ENCODE peak calls at places on chromosomes 7 and 10, in five cellular contexts. U is GOT3, T is IMR-90, B is progenitor cell of endocrine pancreas, L is MCF 10A. X is an unnamed sample.
A peak's percentile ranks its signal among the peaks of the same experiment; 100 is the strongest.

GRCh38 chr10:19119191-19119590 is 70.6 kb downstream of the MALRD1 start:
- DNase-seq in U (no peak), T (no peak), B (no peak), L (no peak), X (no peak)

GRCh38 chr10:34748767-34749166 is 66.3 kb downstream of the PARD3 start:
- DNase-seq in U (no peak), T (no peak), B (no peak), L (no peak), X (no peak)

GRCh38 chr7:148045521-148045920 is 545.0 kb upstream of the C7orf33 start:
- DNase-seq in U (no peak), T (no peak), B (no peak), L (peak; percentile 20), X (no peak)

GRCh38 chr7:131040467-131040932 is 287.2 kb upstream of the MKLN1 start:
- DNase-seq in U (no peak), T (peak; percentile 77), B (peak; percentile 20), L (peak; percentile 77), X (peak; percentile 30)

GRCh38 chr7:68715907-68716306 is 882.4 kb upstream of the AUTS2 start:
- DNase-seq in U (no peak), T (no peak), B (no peak), L (no peak), X (no peak)

GRCh38 chr7:105339404-105340316 is 49.1 kb downstream of the SRPK2 start:
- DNase-seq in U (no peak), T (no peak), B (no peak), L (no peak), X (no peak)

GRCh38 chr10:17250736-17251135 is 22.7 kb downstream of the VIM start:
- DNase-seq in U (no peak), T (no peak), B (no peak), L (no peak), X (no peak)

GRCh38 chr10:76981251-76981650 is 656.4 kb downstream of the KCNMA1 start:
- DNase-seq in U (no peak), T (no peak), B (no peak), L (no peak), X (no peak)

GRCh38 chr7:30740417-30741181 is 11.3 kb upstream of the INMT start:
- DNase-seq in U (peak; percentile 52), T (peak; percentile 55), B (peak; percentile 77), L (peak; percentile 67), X (peak; percentile 39)

GRCh38 chr10:3955954-3956617 is 171.1 kb upstream of the KLF6 start:
- DNase-seq in U (no peak), T (no peak), B (no peak), L (no peak), X (no peak)

GRCh38 chr10:86282664-86283465 is 83.7 kb downstream of the GRID1 start:
- DNase-seq in U (no peak), T (no peak), B (no peak), L (no peak), X (no peak)

GRCh38 chr10:12042409-12042796 is 206 bp downstream of the UPF2 start:
- DNase-seq in U (no peak), T (peak; percentile 3), B (peak; percentile 31), L (peak; percentile 18), X (no peak)

GRCh38 chr10:77637474-77637985 is at the start of gene KCNMA1:
- DNase-seq in U (no peak), T (no peak), B (peak; percentile 19), L (no peak), X (peak; percentile 28)

GRCh38 chr10:595473-595872 is 94.0 kb downstream of the DIP2C start:
- DNase-seq in U (no peak), T (no peak), B (no peak), L (no peak), X (no peak)

GRCh38 chr10:62214364-62214874 is 54.2 kb downstream of the RTKN2 start:
- DNase-seq in U (no peak), T (no peak), B (no peak), L (no peak), X (no peak)

GRCh38 chr10:99860466-99860865 is 78.0 kb downstream of the ABCC2 start:
- DNase-seq in U (no peak), T (no peak), B (no peak), L (no peak), X (no peak)

GRCh38 chr10:130990536-130990935 is 321.0 kb downstream of the TCERG1L start:
- DNase-seq in U (no peak), T (no peak), B (no peak), L (no peak), X (no peak)

GRCh38 chr7:106038916-106039315 is 73.2 kb downstream of the SYPL1 start:
- DNase-seq in U (no peak), T (no peak), B (no peak), L (no peak), X (no peak)

GRCh38 chr7:90629306-90629918 is 33.3 kb downstream of the CDK14 start:
- DNase-seq in U (no peak), T (peak; percentile 63), B (no peak), L (peak; percentile 77), X (peak; percentile 7)

GRCh38 chr7:657565-658119 is 68.9 kb upstream of the DNAAF5 start:
- DNase-seq in U (no peak), T (peak; percentile 7), B (no peak), L (no peak), X (no peak)

GRCh38 chr7:78232806-78233205 is 434.2 kb downstream of the PHTF2 start:
- DNase-seq in U (no peak), T (peak; percentile 69), B (no peak), L (no peak), X (no peak)

GRCh38 chr10:84783909-84784308 is 455.5 kb downstream of the CCSER2 start:
- DNase-seq in U (no peak), T (no peak), B (no peak), L (peak; percentile 50), X (no peak)

GRCh38 chr7:142012825-142013506 is 17.3 kb downstream of the MGAM start:
- DNase-seq in U (no peak), T (no peak), B (no peak), L (peak; percentile 45), X (no peak)

GRCh38 chr10:11178606-11179221 is 161.0 kb downstream of the CELF2 start:
- DNase-seq in U (no peak), T (peak; percentile 61), B (no peak), L (no peak), X (no peak)

GRCh38 chr10:78847486-78847885 is 221.3 kb upstream of the ZMIZ1 start:
- DNase-seq in U (no peak), T (no peak), B (no peak), L (no peak), X (no peak)

GRCh38 chr7:107816053-107816566 is 13.1 kb upstream of the SLC26A3 start:
- DNase-seq in U (no peak), T (no peak), B (no peak), L (peak; percentile 1), X (no peak)